ENCODE peak calls at places on chromosomes 2 and 18, in four cellular contexts. J is mammary epithelial cell, D is HFFc6, M is MCF 10A. B is an unnamed sample.
A peak's percentile ranks its signal among the peaks of the same experiment; 100 is the strongest.

GRCh38 chr2:234840336-234840735 is 111.5 kb upstream of the SH3BP4 start:
- DNase-seq in M (peak; percentile 88), D (peak; percentile 83), J (peak; percentile 73), B (no peak)

GRCh38 chr18:41072946-41073345 is 882.1 kb upstream of the PIK3C3 start:
- DNase-seq in D (no peak), J (no peak), M (no peak), B (no peak)

GRCh38 chr18:54327818-54328217 is 29.8 kb downstream of the STARD6 start:
- DNase-seq in J (peak; percentile 17), D (no peak), M (peak; percentile 3), B (no peak)

GRCh38 chr18:48785091-48785614 is 165.6 kb downstream of the SMAD7 start:
- DNase-seq in D (no peak), J (no peak), M (no peak), B (peak; percentile 46)

GRCh38 chr2:18835787-18836186 is 246.4 kb upstream of the NT5C1B start:
- DNase-seq in J (no peak), M (no peak), D (no peak), B (no peak)

GRCh38 chr2:72989770-72990556 is 72.6 kb downstream of the EMX1 start:
- DNase-seq in J (no peak), D (no peak), M (no peak), B (no peak)

GRCh38 chr2:107986278-107987217 is at the start of gene SLC5A7:
- DNase-seq in D (no peak), J (no peak), M (no peak), B (no peak)

GRCh38 chr2:160062283-160063005 is at the start of gene PLA2R1:
- DNase-seq in D (peak; percentile 24), J (peak; percentile 39), M (peak; percentile 58), B (no peak)

GRCh38 chr2:188976545-188977268 is 2.5 kb downstream of the COL3A1 start:
- DNase-seq in D (peak; percentile 70), J (no peak), M (no peak), B (no peak)

GRCh38 chr18:55510809-55511208 is 77.2 kb downstream of the TCF4 start:
- DNase-seq in M (no peak), D (peak; percentile 43), J (no peak), B (no peak)

GRCh38 chr2:79191816-79192215 is 32.3 kb upstream of the REG3A start:
- DNase-seq in M (no peak), J (no peak), D (no peak), B (no peak)

GRCh38 chr2:19868705-19869550 is 32.9 kb downstream of the TTC32 start:
- DNase-seq in J (no peak), D (no peak), M (no peak), B (peak; percentile 22)

GRCh38 chr2:229445013-229445412 is 173.9 kb upstream of the PID1 start:
- DNase-seq in D (peak; percentile 90), M (peak; percentile 96), J (peak; percentile 97), B (peak; percentile 65)

GRCh38 chr2:102193074-102193473 is 6.3 kb downstream of the IL1RL2 start:
- DNase-seq in M (peak; percentile 20), D (peak; percentile 10), J (peak; percentile 66), B (no peak)

GRCh38 chr2:125837108-125837507 is 818.9 kb upstream of the GYPC start:
- DNase-seq in M (no peak), J (no peak), D (no peak), B (no peak)

GRCh38 chr2:240401781-240402551 is 33.5 kb upstream of the GPC1 start:
- DNase-seq in M (no peak), D (no peak), J (no peak), B (no peak)

GRCh38 chr2:96159084-96159830 is 14.0 kb upstream of the DUSP2 start:
- DNase-seq in M (no peak), J (no peak), D (no peak), B (no peak)

GRCh38 chr2:169528271-169528701 is 18.8 kb downstream of the KLHL41 start:
- DNase-seq in D (peak; percentile 43), J (peak; percentile 45), M (peak; percentile 70), B (peak; percentile 76)

GRCh38 chr2:200618590-200619021 is 32.8 kb downstream of the AOX1 start:
- DNase-seq in M (peak; percentile 58), J (no peak), D (no peak), B (peak; percentile 77)
- TF ChIP-seq CTCF in M (no peak), J (no peak), D (peak; percentile 36), B (peak; percentile 26)

GRCh38 chr2:209772316-209772715 is 684 bp downstream of the UNC80 start:
- DNase-seq in M (no peak), D (no peak), J (no peak), B (no peak)
- TF ChIP-seq CTCF in M (no peak), D (no peak), J (no peak), B (no peak)

DNA sequence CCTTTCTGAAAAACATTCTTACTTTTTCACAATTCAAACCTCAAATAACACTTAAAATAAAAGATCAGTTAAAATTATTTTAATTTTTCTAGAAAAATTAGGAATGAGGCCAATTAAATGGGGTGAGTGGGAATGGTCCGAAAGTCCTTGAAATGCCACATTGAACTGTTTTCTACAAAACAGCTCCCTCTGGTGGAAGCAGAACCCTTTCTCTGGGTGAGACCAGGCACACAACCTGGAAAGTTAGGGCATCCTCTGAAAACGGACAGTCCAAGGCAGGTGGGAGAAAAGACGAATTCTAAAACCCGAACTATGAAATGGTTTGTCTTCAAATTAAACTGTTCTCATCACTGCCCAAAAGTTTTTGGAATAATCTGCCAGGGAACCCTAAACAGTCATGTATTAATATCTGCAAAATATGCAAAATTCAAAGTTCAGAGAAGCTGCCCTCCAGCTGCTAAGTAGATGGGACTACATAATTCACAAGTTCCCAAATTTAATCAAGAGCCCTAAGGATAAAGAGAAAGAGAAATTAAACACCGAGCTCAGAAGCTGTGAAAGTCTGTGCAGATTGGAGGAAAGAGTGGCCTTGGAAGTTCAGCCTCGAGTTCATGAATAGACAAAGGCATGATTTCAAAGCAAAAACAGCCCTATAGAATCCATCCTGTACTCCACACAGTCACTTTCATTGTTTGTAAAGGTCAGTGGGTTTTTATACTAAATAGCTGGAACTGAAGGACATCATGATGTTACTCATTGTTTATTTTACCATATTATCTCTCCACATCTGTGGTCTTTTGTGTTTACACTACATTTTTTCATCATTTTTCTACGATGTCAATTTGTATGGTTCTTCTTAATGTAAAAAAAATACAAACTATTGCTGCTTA is 108.3 kb downstream of the PIEZO2 start:
- DNase-seq in M (peak; percentile 52), D (peak; percentile 41), J (peak; percentile 1), B (peak; percentile 39)
- TF ChIP-seq CTCF in M (peak; percentile 88), D (peak; percentile 92), J (peak; percentile 18), B (peak; percentile 73)

DNA sequence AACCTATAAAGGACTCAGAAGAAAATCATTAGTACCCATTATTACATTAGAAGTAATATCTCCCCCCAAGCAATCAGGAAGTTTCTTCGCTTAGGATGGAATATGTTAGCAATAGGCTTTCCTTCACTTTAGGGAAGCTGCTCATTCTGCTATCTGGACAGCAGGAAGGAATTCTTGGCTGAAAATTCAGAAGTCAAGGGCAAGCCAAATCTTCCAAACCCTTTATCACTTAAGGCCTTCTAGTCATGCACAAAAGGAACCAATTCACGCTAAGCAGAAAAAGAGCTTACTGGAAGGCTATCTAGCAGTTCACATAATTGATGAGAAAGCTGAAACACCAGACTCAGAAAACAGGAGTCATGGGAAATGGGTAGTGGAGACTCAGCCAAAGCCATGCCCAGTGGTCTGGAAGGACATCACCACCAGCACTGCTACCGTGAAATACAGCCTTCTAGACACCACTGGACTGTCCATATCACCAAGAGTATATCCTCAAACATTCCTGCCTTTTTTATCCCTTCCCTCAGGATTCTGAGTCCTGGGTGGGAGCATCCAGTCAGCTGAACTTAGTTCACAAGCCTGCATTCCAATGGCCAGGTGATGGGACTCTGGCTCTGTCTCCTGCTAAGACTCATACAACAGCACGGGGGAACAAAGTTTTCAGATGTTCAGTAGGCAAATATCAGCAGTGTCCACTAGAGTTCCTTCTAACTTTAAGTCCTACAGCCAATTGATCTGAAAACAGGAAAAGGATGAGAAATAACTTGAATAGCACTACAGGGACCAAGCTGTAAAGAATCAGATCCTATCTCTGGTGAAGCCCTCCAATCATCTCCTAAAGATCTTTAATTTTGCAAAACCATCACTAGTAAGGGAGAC is 14.8 kb upstream of the ADAM17 start:
- DNase-seq in D (no peak), M (no peak), J (no peak), B (no peak)
- TF ChIP-seq CTCF in D (peak; percentile 27), M (no peak), J (no peak), B (no peak)

DNA sequence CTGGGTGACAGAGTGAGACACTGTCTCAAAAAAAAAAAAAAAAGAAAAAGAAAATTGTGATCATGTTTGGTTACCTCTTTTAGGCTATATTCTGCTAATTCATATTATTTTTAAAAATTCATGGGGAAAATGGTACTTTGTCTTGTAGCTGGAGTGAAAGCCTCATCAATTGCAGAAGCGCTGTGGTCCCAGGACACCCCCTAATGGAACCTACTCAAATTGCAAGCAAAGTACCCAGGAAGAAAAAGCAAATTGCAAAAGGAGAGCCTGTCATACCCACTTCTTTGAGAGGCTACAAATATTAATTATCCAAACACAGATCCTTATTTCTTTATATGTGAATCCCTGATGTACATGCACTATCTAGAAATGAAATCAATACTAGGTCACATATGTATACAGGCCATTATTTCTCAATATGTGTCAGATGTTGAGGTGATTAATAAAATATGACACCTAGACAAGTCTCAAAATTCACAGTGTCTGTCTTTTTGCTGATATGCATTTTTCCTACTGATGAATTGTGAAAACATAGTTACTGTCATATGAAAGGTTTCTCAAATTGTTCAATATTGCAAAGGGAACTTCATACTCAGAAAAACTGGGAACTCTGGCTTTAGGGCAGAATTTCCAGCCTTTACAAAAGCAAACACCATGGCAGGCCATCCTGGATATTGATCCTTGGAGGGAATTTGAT is 12.6 kb downstream of the CRACDL start:
- DNase-seq in J (no peak), D (no peak), M (peak; percentile 20), B (peak; percentile 51)
- TF ChIP-seq CTCF in J (peak; percentile 13), D (peak; percentile 38), M (peak; percentile 26), B (peak; percentile 70)

GRCh38 chr2:182559623-182560022 is 132.8 kb upstream of the PDE1A start:
- DNase-seq in J (peak; percentile 38), D (peak; percentile 40), M (peak; percentile 7), B (no peak)
- TF ChIP-seq CTCF in J (no peak), D (no peak), M (no peak), B (no peak)

DNA sequence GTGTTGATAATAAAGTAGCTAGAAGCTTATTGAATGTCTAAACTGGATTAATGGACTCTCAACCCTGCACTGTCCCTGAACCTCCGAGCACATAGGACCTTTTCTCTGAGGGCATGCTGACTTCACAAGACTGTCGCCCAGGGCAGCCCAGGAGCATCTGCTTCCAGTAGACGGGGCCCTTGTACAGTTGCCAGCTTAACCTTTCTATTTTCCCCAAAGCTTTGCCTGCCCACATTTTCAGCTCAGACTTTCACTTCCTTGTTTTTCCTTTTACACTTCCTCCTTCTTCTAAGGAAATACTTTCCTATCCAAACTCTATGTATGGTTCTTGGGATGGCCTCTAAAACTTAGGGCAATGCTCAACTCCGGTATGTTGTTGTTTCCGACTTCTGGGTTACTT is 1.3 kb downstream of the VWA3B start:
- DNase-seq in J (no peak), D (no peak), M (no peak), B (peak; percentile 85)
- TF ChIP-seq CTCF in J (no peak), D (no peak), M (no peak), B (peak; percentile 34)

DNA sequence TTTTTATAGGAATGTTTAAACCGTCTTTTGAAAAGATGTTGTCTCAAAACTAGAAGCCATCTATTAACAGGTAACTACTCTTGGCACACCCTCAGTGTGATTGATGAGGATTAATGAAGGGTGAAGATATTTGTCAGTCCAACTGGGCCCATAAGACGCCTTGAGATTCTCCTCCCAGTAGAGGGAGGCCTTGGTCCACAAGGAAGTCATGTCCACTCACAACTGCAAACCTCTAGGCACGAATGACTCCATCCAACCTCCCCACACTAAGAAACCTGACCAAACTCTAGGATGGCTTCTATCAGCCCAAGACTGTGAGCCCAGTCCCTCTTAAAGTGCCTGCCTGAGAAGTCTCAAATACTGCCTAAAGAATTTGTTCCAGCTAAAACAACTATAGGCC is 19.2 kb upstream of the GRP start:
- DNase-seq in M (peak; percentile 18), D (peak; percentile 32), J (peak; percentile 15), B (peak; percentile 2)
- TF ChIP-seq CTCF in M (no peak), D (peak; percentile 69), J (peak; percentile 25), B (no peak)

B was measured in NB4.